ENCODE peak calls at places on chromosomes 12 and 14, in eight cellular contexts. B is kidney epithelial cell, L is right lobe of liver, Z is cardiac muscle cell, Q is HL-60, O is fibroblast of the aortic adventitia, D is mesothelial cell of epicardium, U is cardiac fibroblast. F is an unnamed sample.

GRCh38 chr12:93825926-93826599 is 148.9 kb downstream of the CRADD start:
- DNase-seq in Q (no peak), O (peak), B (no peak), U (peak), L (no peak), Z (no peak), D (no peak), F (no peak)

GRCh38 chr12:92810370-92810769 is 107.6 kb downstream of the PLEKHG7 start:
- DNase-seq in Q (no peak), U (no peak), O (no peak), D (no peak), L (no peak), Z (no peak), B (no peak), F (no peak)

GRCh38 chr12:119328111-119328510 is 6.4 kb upstream of the CCDC60 start:
- DNase-seq in Z (peak), Q (no peak), O (no peak), B (no peak), U (no peak), L (no peak), D (no peak), F (peak)

GRCh38 chr14:95471526-95472304 is 44.7 kb downstream of the SYNE3 start:
- DNase-seq in D (no peak), O (peak), Q (no peak), L (peak), B (no peak), U (no peak), Z (no peak), F (no peak)

GRCh38 chr14:34911209-34912150 is 36.3 kb upstream of the BAZ1A start:
- DNase-seq in B (peak), D (no peak), O (peak), Q (no peak), U (peak), Z (peak), L (no peak), F (no peak)

GRCh38 chr14:96424104-96424989 is 32.4 kb downstream of the AK7 start:
- DNase-seq in U (peak), B (no peak), L (peak), Q (peak), O (peak), Z (peak), D (no peak), F (peak)

GRCh38 chr14:99839696-99840095 is 46.5 kb downstream of the EML1 start:
- DNase-seq in B (no peak), O (no peak), D (no peak), Q (no peak), L (no peak), Z (peak), U (no peak), F (no peak)

GRCh38 chr14:56135001-56135400 is 16.8 kb downstream of the PELI2 start:
- DNase-seq in Z (no peak), D (no peak), B (no peak), Q (no peak), U (no peak), L (no peak), O (no peak), F (peak)

GRCh38 chr12:115657081-115658013 is 620.1 kb downstream of the MED13L start:
- DNase-seq in L (no peak), Z (no peak), Q (no peak), D (no peak), U (no peak), B (no peak), O (no peak), F (no peak)

GRCh38 chr12:50862316-50862715 is 19.6 kb downstream of the TMPRSS12 start:
- DNase-seq in O (peak), Q (no peak), L (no peak), Z (no peak), B (peak), U (peak), D (no peak), F (no peak)

GRCh38 chr12:80553316-80553715 is 109.3 kb downstream of the PTPRQ start:
- DNase-seq in U (peak), B (peak), O (peak), Z (no peak), L (no peak), Q (no peak), D (no peak), F (no peak)

GRCh38 chr12:71090971-71091370 is 66.8 kb downstream of the TSPAN8 start:
- DNase-seq in Z (no peak), B (no peak), D (no peak), O (no peak), L (no peak), Q (no peak), U (no peak), F (no peak)

GRCh38 chr14:68627868-68628604 is 164.8 kb downstream of the ZFP36L1 start:
- DNase-seq in O (no peak), Z (no peak), D (peak), B (no peak), Q (no peak), U (peak), L (peak), F (no peak)

GRCh38 chr14:97442363-97442762 is 645.2 kb downstream of the VRK1 start:
- DNase-seq in L (no peak), Z (no peak), Q (no peak), D (no peak), B (no peak), U (no peak), O (no peak), F (no peak)

GRCh38 chr14:79820866-79821535 is 390.3 kb downstream of the DIO2 start:
- DNase-seq in O (no peak), B (no peak), Z (no peak), U (no peak), Q (no peak), D (no peak), L (no peak), F (no peak)

GRCh38 chr12:124098887-124099286 is 125.9 kb downstream of the ZNF664 start:
- DNase-seq in Q (no peak), L (no peak), O (no peak), D (no peak), B (no peak), U (no peak), Z (no peak), F (no peak)

GRCh38 chr14:33564774-33565630 is 385.9 kb downstream of the EGLN3 start:
- DNase-seq in D (no peak), O (peak), U (peak), L (no peak), B (peak), Z (no peak), Q (peak), F (no peak)

GRCh38 chr12:74957231-74957630 is 252.4 kb downstream of the KCNC2 start:
- DNase-seq in Q (no peak), U (no peak), O (no peak), Z (no peak), L (no peak), B (no peak), D (no peak), F (no peak)

GRCh38 chr14:38261620-38262019 is 5.7 kb upstream of the CLEC14A start:
- DNase-seq in O (no peak), Q (peak), Z (no peak), D (no peak), L (no peak), B (no peak), U (no peak), F (no peak)

GRCh38 chr12:96501139-96501741 is 11.9 kb downstream of the CFAP54 start:
- DNase-seq in D (no peak), Z (no peak), U (peak), B (peak), L (no peak), Q (peak), O (peak), F (no peak)

GRCh38 chr12:124397807-124398577 is 103.1 kb downstream of the RFLNA start:
- DNase-seq in D (no peak), Z (no peak), U (peak), Q (peak), B (no peak), L (no peak), O (peak), F (no peak)

GRCh38 chr12:12686925-12687324 is 9.1 kb downstream of the GPR19 start:
- DNase-seq in Z (no peak), Q (no peak), D (no peak), O (peak), B (no peak), U (peak), L (no peak), F (no peak)

GRCh38 chr12:66074561-66074960 is 56.0 kb downstream of the LLPH start:
- DNase-seq in D (no peak), L (no peak), B (no peak), Q (no peak), Z (no peak), O (no peak), U (no peak), F (no peak)

GRCh38 chr12:123026094-123026853 is 45.8 kb downstream of the ARL6IP4 start:
- DNase-seq in B (no peak), Z (no peak), Q (no peak), U (no peak), O (no peak), L (no peak), D (no peak), F (no peak)

GRCh38 chr12:78585132-78585531 is 279.4 kb upstream of the SYT1 start:
- DNase-seq in D (no peak), Z (no peak), O (no peak), U (no peak), B (no peak), L (no peak), Q (no peak), F (no peak)

GRCh38 chr12:78586790-78587189 is 277.8 kb upstream of the SYT1 start:
- DNase-seq in U (no peak), B (no peak), O (no peak), Z (no peak), D (no peak), Q (no peak), L (no peak), F (no peak)

GRCh38 chr12:78580296-78580695 is 284.3 kb upstream of the SYT1 start:
- DNase-seq in O (no peak), L (no peak), Q (no peak), Z (no peak), B (no peak), U (no peak), D (no peak), F (no peak)

DNA sequence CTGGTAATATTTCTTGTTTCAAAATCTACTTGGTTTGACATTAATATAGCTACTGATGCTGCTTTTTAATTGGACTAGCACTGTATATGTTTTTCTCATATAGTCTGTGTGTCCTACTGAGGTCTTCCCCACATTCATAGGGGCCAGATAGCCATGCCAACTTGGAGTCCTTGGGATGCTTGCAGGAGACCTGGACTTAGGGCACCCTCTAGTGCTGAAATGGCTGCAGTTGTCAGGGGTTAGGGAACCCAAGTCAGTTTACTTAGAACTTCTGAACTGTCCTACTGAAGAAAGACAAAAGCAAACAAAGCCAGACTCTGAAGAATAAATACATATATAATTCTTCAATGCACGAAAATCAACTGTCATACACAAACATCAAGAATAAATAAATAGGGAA is 279.9 kb upstream of the SYT1 start:
- DNase-seq in U (peak), Q (peak), L (no peak), B (no peak), O (peak), Z (no peak), D (no peak), F (peak)
- TF ChIP-seq CTCF in U (peak), Q (no peak), L (peak), B (peak), O (peak), Z (peak), D (no peak), F (peak)

GRCh38 chr12:3197131-3197818 is 120.1 kb downstream of the TSPAN9 start:
- DNase-seq in Q (no peak), L (no peak), D (no peak), B (no peak), U (no peak), Z (no peak), O (no peak), F (no peak)
- TF ChIP-seq CTCF in Q (no peak), L (no peak), D (no peak), B (no peak), U (no peak), Z (no peak), O (no peak), F (peak)

GRCh38 chr14:23415821-23416480 is 7.9 kb upstream of the MYH6 start:
- DNase-seq in Q (no peak), B (no peak), U (no peak), D (no peak), Z (no peak), L (no peak), O (no peak), F (no peak)

GRCh38 chr14:23414254-23414653 is 6.2 kb upstream of the MYH6 start:
- DNase-seq in B (no peak), U (no peak), O (no peak), Z (no peak), D (no peak), L (no peak), Q (no peak), F (no peak)

GRCh38 chr14:23414906-23415820 is 7.1 kb upstream of the MYH6 start:
- DNase-seq in B (no peak), U (no peak), Z (no peak), L (no peak), D (no peak), O (no peak), Q (no peak), F (no peak)

GRCh38 chr14:23418021-23418420 is 9.9 kb upstream of the MYH6 start:
- DNase-seq in O (no peak), Q (no peak), Z (no peak), B (no peak), L (no peak), U (no peak), D (no peak), F (no peak)

DNA sequence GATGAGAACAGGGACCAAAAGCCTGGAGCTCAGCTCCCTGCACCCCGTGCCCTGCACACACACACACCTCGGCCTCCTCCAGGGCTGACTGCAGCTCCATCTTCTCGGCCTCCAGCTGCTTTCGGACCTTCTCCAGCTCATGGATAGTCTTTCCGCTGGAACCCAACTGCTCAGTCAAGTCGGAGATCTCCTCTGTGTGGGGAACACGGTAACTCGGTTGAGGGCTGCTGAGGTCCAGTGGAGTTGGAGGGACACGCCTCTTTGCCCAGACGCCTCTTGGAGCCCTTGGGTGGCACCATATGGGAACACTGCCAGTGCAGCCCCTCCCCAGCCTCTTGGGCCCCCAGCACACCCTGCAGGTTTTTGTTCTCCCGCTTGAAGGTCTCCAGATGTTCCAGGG is 8.7 kb upstream of the MYH6 start:
- DNase-seq in U (no peak), Q (no peak), B (no peak), D (no peak), Z (no peak), O (no peak), L (no peak), F (no peak)
- TF ChIP-seq CTCF in U (no peak), Q (no peak), B (no peak), D (no peak), Z (no peak), O (no peak), L (no peak), F (no peak)

DNA sequence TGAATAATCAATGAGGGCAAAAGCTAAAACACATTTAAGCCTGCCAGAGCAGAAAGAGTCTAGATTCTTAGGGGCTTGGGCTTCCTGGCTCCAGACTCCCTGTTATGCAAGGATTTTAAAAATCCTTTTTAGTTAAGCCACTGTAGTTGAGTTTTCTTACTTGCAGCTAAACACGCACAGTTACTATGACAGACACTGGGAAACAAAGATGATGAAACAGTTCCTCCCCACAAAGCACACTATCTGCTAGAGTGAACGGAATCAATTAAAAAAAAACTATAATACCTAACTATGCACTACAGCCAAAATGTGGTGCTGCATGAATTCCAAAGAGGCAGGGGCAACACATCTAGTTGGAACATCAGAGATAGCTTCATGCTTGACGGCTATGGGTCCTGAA is 28.2 kb downstream of the RPS6KA5 start:
- DNase-seq in D (no peak), L (no peak), U (no peak), B (no peak), O (peak), Q (peak), Z (no peak), F (no peak)
- TF ChIP-seq CTCF in D (no peak), L (no peak), U (no peak), B (no peak), O (no peak), Q (no peak), Z (no peak), F (no peak)

GRCh38 chr12:76863811-76864210 is 15.0 kb downstream of the CSRP2 start:
- DNase-seq in O (no peak), D (no peak), Z (no peak), Q (no peak), L (no peak), B (no peak), U (no peak), F (no peak)
- TF ChIP-seq CTCF in O (no peak), D (no peak), Z (no peak), Q (no peak), L (no peak), B (no peak), U (no peak), F (no peak)

GRCh38 chr12:113359939-113360748 is 1.8 kb downstream of the PLBD2 start:
- DNase-seq in O (peak), U (peak), Q (no peak), L (no peak), B (no peak), Z (no peak), D (no peak), F (no peak)
- TF ChIP-seq CTCF in O (peak), U (peak), Q (no peak), L (no peak), B (no peak), Z (peak), D (no peak), F (peak)

GRCh38 chr14:77376380-77376770 is 519 bp downstream of the TMED8 start:
- DNase-seq in L (peak), U (peak), Q (peak), Z (no peak), B (no peak), D (peak), O (peak), F (peak)

GRCh38 chr14:77375164-77375950 is 1.5 kb downstream of the TMED8 start:
- DNase-seq in L (no peak), U (no peak), O (no peak), Q (peak), D (no peak), Z (no peak), B (no peak), F (no peak)

GRCh38 chr14:77375973-77376372 is 921 bp downstream of the TMED8 start:
- DNase-seq in Q (no peak), Z (no peak), O (peak), L (no peak), U (no peak), D (no peak), B (no peak), F (no peak)

GRCh38 chr14:77377502-77377844 is 294 bp downstream of the SAMD15 start:
- DNase-seq in O (no peak), B (no peak), L (no peak), U (no peak), D (no peak), Z (no peak), Q (no peak), F (no peak)

GRCh38 chr14:77376771-77377501 is at the start of the genes SAMD15 and TMED8:
- DNase-seq in O (peak), U (peak), B (peak), D (peak), L (peak), Q (peak), Z (peak), F (peak)
- TF ChIP-seq CTCF in O (peak), U (peak), B (peak), D (no peak), L (peak), Q (no peak), Z (peak), F (no peak)

GRCh38 chr14:103123634-103124500 is 606 bp downstream of the TNFAIP2 start:
- DNase-seq in D (peak), O (peak), L (peak), Q (peak), B (no peak), Z (no peak), U (peak), F (no peak)
- TF ChIP-seq CTCF in D (peak), O (peak), L (peak), Q (no peak), B (peak), Z (peak), U (peak), F (peak)